ENCODE peak calls at places on chromosomes 13 and 19, in six cellular contexts. One of them, this sample, is unnamed. For H3K27me3 and H3K4me1, the result is how much of the 10 kb centered on the place peaks cover.

GRCh38 chr13:59658027-59658735 is 505.5 kb downstream of the DIAPH3 start:
- DNase-seq in ovary: no peak
- DNase-seq in GM23248: no peak
- DNase-seq in lung: no peak
- DNase-seq in uterus: no peak
- DNase-seq in GM23338: no peak
- DNase-seq in this sample: peak

GRCh38 chr19:49142866-49143335 is 12.3 kb downstream of the HRC start:
- DNase-seq in ovary: peak
- DNase-seq in GM23248: peak
- DNase-seq in lung: peak
- DNase-seq in uterus: peak
- DNase-seq in GM23338: peak
- DNase-seq in this sample: peak

GRCh38 chr13:24100152-24100551 is 60.4 kb upstream of the SPATA13 start:
- DNase-seq in ovary: no peak
- DNase-seq in GM23248: no peak
- DNase-seq in lung: no peak
- DNase-seq in uterus: no peak
- DNase-seq in GM23338: no peak
- DNase-seq in this sample: no peak

GRCh38 chr19:44025217-44025936 is at the start of gene ZNF222:
- DNase-seq in ovary: peak
- DNase-seq in GM23248: peak
- DNase-seq in lung: peak
- DNase-seq in uterus: peak
- DNase-seq in GM23338: peak
- DNase-seq in this sample: peak

GRCh38 chr19:55723491-55723890 is 14.7 kb downstream of the NLRP9 start:
- DNase-seq in ovary: no peak
- DNase-seq in GM23248: no peak
- DNase-seq in lung: no peak
- DNase-seq in uterus: no peak
- DNase-seq in GM23338: no peak
- DNase-seq in this sample: no peak

GRCh38 chr13:66349945-66350344 is 880.2 kb downstream of the PCDH9 start:
- DNase-seq in ovary: no peak
- DNase-seq in GM23248: no peak
- DNase-seq in lung: no peak
- DNase-seq in uterus: no peak
- DNase-seq in GM23338: no peak
- DNase-seq in this sample: no peak

GRCh38 chr13:75691183-75691582 is 55.1 kb downstream of the LMO7 start:
- DNase-seq in ovary: no peak
- DNase-seq in GM23248: peak
- DNase-seq in lung: no peak
- DNase-seq in uterus: no peak
- DNase-seq in GM23338: no peak
- DNase-seq in this sample: no peak

GRCh38 chr19:6737873-6738725 is 719 bp upstream of the GPR108 start:
- DNase-seq in ovary: peak
- DNase-seq in GM23248: peak
- DNase-seq in lung: peak
- DNase-seq in uterus: peak
- DNase-seq in GM23338: peak
- DNase-seq in this sample: peak

GRCh38 chr19:9932835-9933234 is 3.5 kb downstream of the OLFM2 start:
- DNase-seq in ovary: no peak
- DNase-seq in GM23248: no peak
- DNase-seq in lung: no peak
- DNase-seq in uterus: no peak
- DNase-seq in GM23338: no peak
- DNase-seq in this sample: no peak

GRCh38 chr13:100484708-100485107 is 103.9 kb downstream of the GGACT start:
- DNase-seq in ovary: no peak
- DNase-seq in GM23248: no peak
- DNase-seq in lung: no peak
- DNase-seq in uterus: no peak
- DNase-seq in GM23338: no peak
- DNase-seq in this sample: no peak

GRCh38 chr13:23866420-23867026 is 22.7 kb downstream of the MIPEP start:
- DNase-seq in ovary: no peak
- DNase-seq in GM23248: no peak
- DNase-seq in lung: no peak
- DNase-seq in uterus: no peak
- DNase-seq in GM23338: no peak
- DNase-seq in this sample: no peak

GRCh38 chr13:112450118-112450517 is 74.0 kb downstream of the SPACA7 start:
- DNase-seq in ovary: no peak
- DNase-seq in GM23248: no peak
- DNase-seq in lung: peak
- DNase-seq in uterus: no peak
- DNase-seq in GM23338: no peak
- DNase-seq in this sample: no peak

GRCh38 chr19:58569191-58569942 is 3.8 kb downstream of the MZF1 start:
- DNase-seq in ovary: peak
- DNase-seq in GM23248: no peak
- DNase-seq in lung: no peak
- DNase-seq in uterus: peak
- DNase-seq in GM23338: no peak
- DNase-seq in this sample: no peak

GRCh38 chr19:17543991-17544390 is 11.5 kb upstream of the COLGALT1 start:
- DNase-seq in ovary: no peak
- DNase-seq in GM23248: no peak
- DNase-seq in lung: no peak
- DNase-seq in uterus: no peak
- DNase-seq in GM23338: no peak
- DNase-seq in this sample: no peak

GRCh38 chr19:17541184-17541759 is 14.2 kb upstream of the COLGALT1 start:
- DNase-seq in ovary: no peak
- DNase-seq in GM23248: no peak
- DNase-seq in lung: no peak
- DNase-seq in uterus: no peak
- DNase-seq in GM23338: no peak
- DNase-seq in this sample: no peak

GRCh38 chr19:17542042-17542441 is 13.4 kb upstream of the COLGALT1 start:
- DNase-seq in ovary: no peak
- DNase-seq in GM23248: no peak
- DNase-seq in lung: no peak
- DNase-seq in uterus: no peak
- DNase-seq in GM23338: no peak
- DNase-seq in this sample: no peak

GRCh38 chr19:17542793-17543582 is 12.5 kb upstream of the COLGALT1 start:
- DNase-seq in ovary: no peak
- DNase-seq in GM23248: no peak
- DNase-seq in lung: no peak
- DNase-seq in uterus: no peak
- DNase-seq in GM23338: no peak
- DNase-seq in this sample: no peak

GRCh38 chr19:17544418-17544817 is 11.0 kb upstream of the COLGALT1 start:
- DNase-seq in ovary: no peak
- DNase-seq in GM23248: no peak
- DNase-seq in lung: no peak
- DNase-seq in uterus: no peak
- DNase-seq in GM23338: no peak
- DNase-seq in this sample: no peak
- H3K27ac ChIP-seq in ovary: no peak
- H3K27ac ChIP-seq in GM23248: no peak
- H3K27ac ChIP-seq in lung: no peak
- H3K27ac ChIP-seq in uterus: no peak
- H3K27ac ChIP-seq in GM23338: no peak
- H3K27ac ChIP-seq in this sample: no peak

DNA sequence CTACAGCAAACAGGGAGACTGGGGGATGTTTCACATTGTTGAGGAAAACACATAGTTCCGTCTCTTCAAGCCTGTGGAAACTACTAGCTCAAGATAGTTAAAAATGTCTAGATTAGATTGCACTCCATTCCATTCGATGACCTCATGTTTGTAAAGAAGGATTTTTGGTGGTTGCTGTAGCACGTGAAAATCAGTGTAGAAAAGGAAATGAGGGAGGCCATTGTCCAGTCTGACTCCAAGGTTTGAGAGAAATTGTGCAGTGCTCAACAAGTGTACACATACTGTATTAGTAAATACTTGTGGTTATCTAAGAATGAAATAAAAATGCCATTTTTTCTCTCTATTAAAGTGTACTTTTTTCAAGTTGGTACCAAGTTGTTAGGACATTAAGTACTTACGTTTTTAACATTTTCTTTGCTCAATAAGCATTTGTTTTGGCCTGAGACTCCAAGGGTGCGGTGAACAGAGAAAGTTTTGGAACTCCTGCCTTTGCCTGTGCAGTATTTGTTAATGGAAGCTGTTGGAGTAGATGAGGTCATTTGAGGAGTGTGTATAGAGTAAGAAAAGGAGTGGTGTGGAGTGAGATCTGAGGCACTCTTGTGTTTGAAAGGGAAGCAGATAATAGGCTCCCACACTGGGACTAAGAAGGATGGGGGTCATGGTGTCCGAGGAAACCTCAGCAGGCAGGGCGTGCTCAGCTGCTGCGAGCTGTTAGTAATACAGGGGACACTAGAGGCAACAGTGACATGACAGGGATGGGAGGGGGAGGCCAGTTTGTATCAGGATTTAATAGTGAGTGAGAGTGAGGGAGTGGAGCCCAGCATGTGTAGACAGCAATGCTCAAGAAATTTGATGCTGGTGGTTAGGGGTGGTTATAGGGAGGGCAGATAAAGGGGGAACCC is 4.4 kb downstream of the WASF3 start:
- DNase-seq in ovary: no peak
- DNase-seq in GM23248: peak
- DNase-seq in lung: peak
- DNase-seq in uterus: no peak
- DNase-seq in GM23338: peak
- DNase-seq in this sample: no peak
- H3K27me3 ChIP-seq in ovary: under half
- H3K27me3 ChIP-seq in GM23248: under half
- H3K27me3 ChIP-seq in lung: under half
- H3K27me3 ChIP-seq in uterus: under half
- H3K27me3 ChIP-seq in GM23338: under half
- H3K27me3 ChIP-seq in this sample: under half

DNA sequence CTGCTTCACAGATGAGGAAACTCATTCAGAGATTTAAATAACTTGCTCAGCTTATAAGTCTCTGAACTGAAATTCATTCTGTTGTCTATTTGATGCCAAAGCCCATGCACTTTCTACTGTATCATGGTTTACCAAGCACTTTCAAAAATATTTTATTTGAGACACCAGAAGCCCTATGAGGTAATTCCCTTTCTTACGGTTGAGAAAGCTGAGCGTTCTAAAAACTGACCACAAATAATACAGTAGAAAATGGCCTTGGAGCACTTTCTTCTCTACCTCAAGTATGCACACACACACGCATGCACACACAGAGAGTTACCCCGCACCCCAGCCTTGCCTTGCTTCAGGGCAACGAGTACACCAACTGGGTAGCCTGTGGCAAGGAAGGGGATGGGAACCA is 228.5 kb downstream of the RFC3 start:
- DNase-seq in ovary: no peak
- DNase-seq in GM23248: no peak
- DNase-seq in lung: no peak
- DNase-seq in uterus: no peak
- DNase-seq in GM23338: no peak
- DNase-seq in this sample: no peak
- H3K4me1 ChIP-seq in ovary: under half
- H3K4me1 ChIP-seq in GM23248: under half
- H3K4me1 ChIP-seq in lung: under half
- H3K4me1 ChIP-seq in uterus: under half
- H3K4me1 ChIP-seq in GM23338: under half
- H3K4me1 ChIP-seq in this sample: under half

GRCh38 chr19:35629332-35629633 is 447 bp downstream of the RBM42 start:
- DNase-seq in ovary: no peak
- DNase-seq in GM23248: no peak
- DNase-seq in lung: no peak
- DNase-seq in uterus: no peak
- DNase-seq in GM23338: no peak
- DNase-seq in this sample: no peak
- H3K27ac ChIP-seq in ovary: peak
- H3K27ac ChIP-seq in GM23248: peak
- H3K27ac ChIP-seq in lung: peak
- H3K27ac ChIP-seq in uterus: peak
- H3K27ac ChIP-seq in GM23338: no peak
- H3K27ac ChIP-seq in this sample: peak

DNA sequence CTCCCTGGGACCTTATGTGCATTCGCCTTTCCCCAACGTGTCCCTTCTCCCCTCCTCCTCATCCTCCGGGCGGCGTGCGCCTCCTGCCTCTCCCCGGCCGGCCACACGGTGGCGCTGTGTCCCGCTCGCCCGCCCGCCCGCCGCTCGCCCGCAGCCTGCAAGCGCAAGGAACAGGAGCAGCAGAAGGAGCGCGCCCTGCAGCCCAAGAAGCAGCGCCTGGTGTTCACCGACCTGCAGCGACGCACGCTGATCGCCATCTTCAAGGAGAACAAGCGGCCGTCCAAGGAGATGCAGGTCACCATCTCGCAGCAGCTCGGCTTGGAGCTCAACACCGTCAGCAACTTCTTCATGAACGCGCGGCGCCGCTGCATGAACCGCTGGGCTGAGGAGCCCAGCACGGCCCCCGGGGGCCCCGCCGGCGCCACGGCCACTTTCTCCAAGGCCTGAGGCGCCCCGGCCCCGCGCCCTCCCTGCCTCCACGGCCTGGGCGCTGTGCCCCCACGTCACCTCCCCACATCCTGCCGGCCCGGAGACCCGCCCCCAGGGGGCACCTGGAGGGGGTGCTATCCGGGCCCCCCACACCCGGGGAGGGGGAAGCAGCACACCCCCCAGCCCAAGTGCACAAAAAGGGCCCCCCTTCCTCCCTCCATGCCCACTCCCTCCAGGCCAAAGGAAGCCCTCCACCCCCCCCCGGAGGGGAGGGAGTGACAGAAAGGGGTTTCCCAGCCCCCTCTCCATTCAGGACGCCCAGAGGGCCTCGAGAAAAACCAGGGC is 21.9 kb downstream of the ONECUT3 start:
- DNase-seq in ovary: no peak
- DNase-seq in GM23248: peak
- DNase-seq in lung: no peak
- DNase-seq in uterus: no peak
- DNase-seq in GM23338: peak
- DNase-seq in this sample: no peak
- H3K27me3 ChIP-seq in ovary: under half
- H3K27me3 ChIP-seq in GM23248: half or more
- H3K27me3 ChIP-seq in lung: under half
- H3K27me3 ChIP-seq in uterus: under half
- H3K27me3 ChIP-seq in GM23338: half or more
- H3K27me3 ChIP-seq in this sample: half or more